ENCODE peak calls at places on chromosome 10, in seven cellular contexts. One of them, this sample, is unnamed.

GRCh38 chr10:105259201-105259600 is 618.1 kb downstream of the SORCS3 start:
- DNase-seq in fibroblast of mammary gland: no peak
- DNase-seq in gastrocnemius medialis: no peak
- DNase-seq in amygdala: no peak
- DNase-seq in activated T-helper 9 cell treated with anti-CD3 and anti-CD28 coated beads, Interleukin-2, amount 50 U/mL, for 16 hours: no peak
- DNase-seq in Jurkat, Clone E6-1: no peak
- DNase-seq in stimulated activated CD8-positive, alpha-beta memory T cell treated with anti-CD3 and anti-CD28 coated beads, Interleukin-12 subunit alpha, Interleukin-12 subunit beta, amount 100 ng/mL, for 4 hours: no peak
- DNase-seq in this sample: no peak

GRCh38 chr10:132300582-132300981 is 7.2 kb downstream of the STK32C start:
- DNase-seq in activated T-helper 9 cell treated with anti-CD3 and anti-CD28 coated beads, Interleukin-2, amount 50 U/mL, for 16 hours: no peak
- DNase-seq in Jurkat, Clone E6-1: no peak
- DNase-seq in gastrocnemius medialis: no peak
- DNase-seq in stimulated activated CD8-positive, alpha-beta memory T cell treated with anti-CD3 and anti-CD28 coated beads, Interleukin-12 subunit alpha, Interleukin-12 subunit beta, amount 100 ng/mL, for 4 hours: no peak
- DNase-seq in amygdala: no peak
- DNase-seq in fibroblast of mammary gland: no peak
- DNase-seq in this sample: no peak

GRCh38 chr10:28072573-28072972 is 73.7 kb upstream of the ODAD2 start:
- DNase-seq in amygdala: no peak
- DNase-seq in stimulated activated CD8-positive, alpha-beta memory T cell treated with anti-CD3 and anti-CD28 coated beads, Interleukin-12 subunit alpha, Interleukin-12 subunit beta, amount 100 ng/mL, for 4 hours: no peak
- DNase-seq in activated T-helper 9 cell treated with anti-CD3 and anti-CD28 coated beads, Interleukin-2, amount 50 U/mL, for 16 hours: no peak
- DNase-seq in gastrocnemius medialis: no peak
- DNase-seq in Jurkat, Clone E6-1: no peak
- DNase-seq in fibroblast of mammary gland: peak
- DNase-seq in this sample: no peak

GRCh38 chr10:125691160-125691981 is 8.4 kb upstream of the TEX36 start:
- DNase-seq in stimulated activated CD8-positive, alpha-beta memory T cell treated with anti-CD3 and anti-CD28 coated beads, Interleukin-12 subunit alpha, Interleukin-12 subunit beta, amount 100 ng/mL, for 4 hours: no peak
- DNase-seq in gastrocnemius medialis: no peak
- DNase-seq in fibroblast of mammary gland: peak
- DNase-seq in activated T-helper 9 cell treated with anti-CD3 and anti-CD28 coated beads, Interleukin-2, amount 50 U/mL, for 16 hours: no peak
- DNase-seq in Jurkat, Clone E6-1: no peak
- DNase-seq in amygdala: no peak
- DNase-seq in this sample: no peak

GRCh38 chr10:22022257-22023051 is 18.9 kb upstream of the DNAJC1 start:
- DNase-seq in gastrocnemius medialis: peak
- DNase-seq in amygdala: no peak
- DNase-seq in Jurkat, Clone E6-1: no peak
- DNase-seq in stimulated activated CD8-positive, alpha-beta memory T cell treated with anti-CD3 and anti-CD28 coated beads, Interleukin-12 subunit alpha, Interleukin-12 subunit beta, amount 100 ng/mL, for 4 hours: peak
- DNase-seq in fibroblast of mammary gland: peak
- DNase-seq in activated T-helper 9 cell treated with anti-CD3 and anti-CD28 coated beads, Interleukin-2, amount 50 U/mL, for 16 hours: peak
- DNase-seq in this sample: no peak

GRCh38 chr10:8402469-8403074 is 348.1 kb downstream of the GATA3 start:
- DNase-seq in activated T-helper 9 cell treated with anti-CD3 and anti-CD28 coated beads, Interleukin-2, amount 50 U/mL, for 16 hours: peak
- DNase-seq in Jurkat, Clone E6-1: peak
- DNase-seq in gastrocnemius medialis: no peak
- DNase-seq in stimulated activated CD8-positive, alpha-beta memory T cell treated with anti-CD3 and anti-CD28 coated beads, Interleukin-12 subunit alpha, Interleukin-12 subunit beta, amount 100 ng/mL, for 4 hours: no peak
- DNase-seq in amygdala: no peak
- DNase-seq in fibroblast of mammary gland: no peak
- DNase-seq in this sample: peak

GRCh38 chr10:43114743-43115611 is 23.3 kb upstream of the CSGALNACT2 start:
- DNase-seq in stimulated activated CD8-positive, alpha-beta memory T cell treated with anti-CD3 and anti-CD28 coated beads, Interleukin-12 subunit alpha, Interleukin-12 subunit beta, amount 100 ng/mL, for 4 hours: no peak
- DNase-seq in fibroblast of mammary gland: peak
- DNase-seq in Jurkat, Clone E6-1: no peak
- DNase-seq in activated T-helper 9 cell treated with anti-CD3 and anti-CD28 coated beads, Interleukin-2, amount 50 U/mL, for 16 hours: no peak
- DNase-seq in gastrocnemius medialis: no peak
- DNase-seq in amygdala: no peak
- DNase-seq in this sample: no peak

GRCh38 chr10:96466-96865 is 38.8 kb upstream of the ZMYND11 start:
- DNase-seq in fibroblast of mammary gland: no peak
- DNase-seq in amygdala: no peak
- DNase-seq in Jurkat, Clone E6-1: no peak
- DNase-seq in stimulated activated CD8-positive, alpha-beta memory T cell treated with anti-CD3 and anti-CD28 coated beads, Interleukin-12 subunit alpha, Interleukin-12 subunit beta, amount 100 ng/mL, for 4 hours: no peak
- DNase-seq in gastrocnemius medialis: no peak
- DNase-seq in activated T-helper 9 cell treated with anti-CD3 and anti-CD28 coated beads, Interleukin-2, amount 50 U/mL, for 16 hours: no peak
- DNase-seq in this sample: no peak

GRCh38 chr10:26215923-26216576 is 524 bp upstream of the GAD2 start:
- DNase-seq in fibroblast of mammary gland: peak
- DNase-seq in activated T-helper 9 cell treated with anti-CD3 and anti-CD28 coated beads, Interleukin-2, amount 50 U/mL, for 16 hours: no peak
- DNase-seq in amygdala: no peak
- DNase-seq in Jurkat, Clone E6-1: peak
- DNase-seq in gastrocnemius medialis: no peak
- DNase-seq in stimulated activated CD8-positive, alpha-beta memory T cell treated with anti-CD3 and anti-CD28 coated beads, Interleukin-12 subunit alpha, Interleukin-12 subunit beta, amount 100 ng/mL, for 4 hours: no peak
- DNase-seq in this sample: peak

GRCh38 chr10:71234017-71234894 is 21.9 kb downstream of the UNC5B start:
- DNase-seq in stimulated activated CD8-positive, alpha-beta memory T cell treated with anti-CD3 and anti-CD28 coated beads, Interleukin-12 subunit alpha, Interleukin-12 subunit beta, amount 100 ng/mL, for 4 hours: no peak
- DNase-seq in fibroblast of mammary gland: no peak
- DNase-seq in Jurkat, Clone E6-1: no peak
- DNase-seq in amygdala: no peak
- DNase-seq in gastrocnemius medialis: no peak
- DNase-seq in activated T-helper 9 cell treated with anti-CD3 and anti-CD28 coated beads, Interleukin-2, amount 50 U/mL, for 16 hours: no peak
- DNase-seq in this sample: no peak

GRCh38 chr10:96832721-96833219 is 672 bp downstream of the LCOR start:
- DNase-seq in activated T-helper 9 cell treated with anti-CD3 and anti-CD28 coated beads, Interleukin-2, amount 50 U/mL, for 16 hours: peak
- DNase-seq in amygdala: peak
- DNase-seq in stimulated activated CD8-positive, alpha-beta memory T cell treated with anti-CD3 and anti-CD28 coated beads, Interleukin-12 subunit alpha, Interleukin-12 subunit beta, amount 100 ng/mL, for 4 hours: peak
- DNase-seq in Jurkat, Clone E6-1: peak
- DNase-seq in fibroblast of mammary gland: peak
- DNase-seq in gastrocnemius medialis: peak
- DNase-seq in this sample: peak

GRCh38 chr10:124044143-124044862 is 49.1 kb downstream of the CHST15 start:
- DNase-seq in amygdala: no peak
- DNase-seq in stimulated activated CD8-positive, alpha-beta memory T cell treated with anti-CD3 and anti-CD28 coated beads, Interleukin-12 subunit alpha, Interleukin-12 subunit beta, amount 100 ng/mL, for 4 hours: no peak
- DNase-seq in activated T-helper 9 cell treated with anti-CD3 and anti-CD28 coated beads, Interleukin-2, amount 50 U/mL, for 16 hours: no peak
- DNase-seq in gastrocnemius medialis: peak
- DNase-seq in fibroblast of mammary gland: no peak
- DNase-seq in Jurkat, Clone E6-1: no peak
- DNase-seq in this sample: no peak

GRCh38 chr10:89342219-89342966 is 14.6 kb downstream of the IFIT3 start:
- DNase-seq in fibroblast of mammary gland: peak
- DNase-seq in stimulated activated CD8-positive, alpha-beta memory T cell treated with anti-CD3 and anti-CD28 coated beads, Interleukin-12 subunit alpha, Interleukin-12 subunit beta, amount 100 ng/mL, for 4 hours: no peak
- DNase-seq in amygdala: peak
- DNase-seq in gastrocnemius medialis: peak
- DNase-seq in activated T-helper 9 cell treated with anti-CD3 and anti-CD28 coated beads, Interleukin-2, amount 50 U/mL, for 16 hours: no peak
- DNase-seq in Jurkat, Clone E6-1: no peak
- DNase-seq in this sample: no peak

GRCh38 chr10:125080296-125080695 is 80.1 kb downstream of the CTBP2 start:
- DNase-seq in fibroblast of mammary gland: no peak
- DNase-seq in gastrocnemius medialis: peak
- DNase-seq in stimulated activated CD8-positive, alpha-beta memory T cell treated with anti-CD3 and anti-CD28 coated beads, Interleukin-12 subunit alpha, Interleukin-12 subunit beta, amount 100 ng/mL, for 4 hours: no peak
- DNase-seq in amygdala: no peak
- DNase-seq in Jurkat, Clone E6-1: no peak
- DNase-seq in activated T-helper 9 cell treated with anti-CD3 and anti-CD28 coated beads, Interleukin-2, amount 50 U/mL, for 16 hours: no peak
- DNase-seq in this sample: no peak

GRCh38 chr10:89163265-89163995 is 43.7 kb downstream of the CH25H start:
- DNase-seq in amygdala: peak
- DNase-seq in fibroblast of mammary gland: peak
- DNase-seq in stimulated activated CD8-positive, alpha-beta memory T cell treated with anti-CD3 and anti-CD28 coated beads, Interleukin-12 subunit alpha, Interleukin-12 subunit beta, amount 100 ng/mL, for 4 hours: peak
- DNase-seq in activated T-helper 9 cell treated with anti-CD3 and anti-CD28 coated beads, Interleukin-2, amount 50 U/mL, for 16 hours: peak
- DNase-seq in Jurkat, Clone E6-1: no peak
- DNase-seq in gastrocnemius medialis: peak
- DNase-seq in this sample: peak

GRCh38 chr10:86365346-86366032 is 1.1 kb downstream of the GRID1 start:
- DNase-seq in Jurkat, Clone E6-1: no peak
- DNase-seq in amygdala: peak
- DNase-seq in stimulated activated CD8-positive, alpha-beta memory T cell treated with anti-CD3 and anti-CD28 coated beads, Interleukin-12 subunit alpha, Interleukin-12 subunit beta, amount 100 ng/mL, for 4 hours: no peak
- DNase-seq in activated T-helper 9 cell treated with anti-CD3 and anti-CD28 coated beads, Interleukin-2, amount 50 U/mL, for 16 hours: no peak
- DNase-seq in gastrocnemius medialis: peak
- DNase-seq in fibroblast of mammary gland: no peak
- DNase-seq in this sample: no peak

GRCh38 chr10:82866424-82867020 is 991.5 kb downstream of the NRG3 start:
- DNase-seq in stimulated activated CD8-positive, alpha-beta memory T cell treated with anti-CD3 and anti-CD28 coated beads, Interleukin-12 subunit alpha, Interleukin-12 subunit beta, amount 100 ng/mL, for 4 hours: no peak
- DNase-seq in fibroblast of mammary gland: peak
- DNase-seq in Jurkat, Clone E6-1: no peak
- DNase-seq in amygdala: no peak
- DNase-seq in activated T-helper 9 cell treated with anti-CD3 and anti-CD28 coated beads, Interleukin-2, amount 50 U/mL, for 16 hours: no peak
- DNase-seq in gastrocnemius medialis: no peak
- DNase-seq in this sample: no peak

GRCh38 chr10:20708305-20708704 is 188.8 kb downstream of the NEBL start:
- DNase-seq in fibroblast of mammary gland: no peak
- DNase-seq in stimulated activated CD8-positive, alpha-beta memory T cell treated with anti-CD3 and anti-CD28 coated beads, Interleukin-12 subunit alpha, Interleukin-12 subunit beta, amount 100 ng/mL, for 4 hours: no peak
- DNase-seq in activated T-helper 9 cell treated with anti-CD3 and anti-CD28 coated beads, Interleukin-2, amount 50 U/mL, for 16 hours: no peak
- DNase-seq in Jurkat, Clone E6-1: no peak
- DNase-seq in amygdala: no peak
- DNase-seq in gastrocnemius medialis: no peak
- DNase-seq in this sample: no peak